ENCODE peak calls at places on chromosomes 13 and 19, in four cellular contexts. I is prostate gland, J is GM23338, A is transverse colon. P is an unnamed sample.

GRCh38 chr19:15445807-15446376 is 3.9 kb downstream of the WIZ start:
- DNase-seq in I (no peak), J (no peak), A (no peak), P (no peak)

GRCh38 chr13:108194435-108194936 is 20.9 kb downstream of the LIG4 start:
- DNase-seq in I (no peak), J (no peak), A (no peak), P (no peak)

GRCh38 chr13:49020940-49021548 is 45.3 kb downstream of the FNDC3A start:
- DNase-seq in I (no peak), J (peak; percentile 69), A (no peak), P (no peak)

GRCh38 chr19:10086904-10087256 is 763 bp downstream of the SHFL start:
- DNase-seq in I (no peak), J (no peak), A (no peak), P (no peak)

GRCh38 chr19:7497292-7497691 is 8.5 kb upstream of the PEX11G start:
- DNase-seq in I (no peak), J (peak; percentile 78), A (no peak), P (no peak)

GRCh38 chr19:4374451-4375163 is 25.7 kb downstream of the SH3GL1 start:
- DNase-seq in I (no peak), J (no peak), A (peak; percentile 70), P (peak; percentile 73)

GRCh38 chr13:107138468-107138867 is 570.5 kb upstream of the ARGLU1 start:
- DNase-seq in I (no peak), J (peak; percentile 25), A (no peak), P (no peak)

GRCh38 chr13:37090912-37091311 is 14.6 kb downstream of the CSNK1A1L start:
- DNase-seq in I (no peak), J (no peak), A (no peak), P (no peak)

GRCh38 chr19:35558400-35559280 is 4.8 kb downstream of the ATP4A start:
- DNase-seq in I (no peak), J (no peak), A (no peak), P (no peak)

GRCh38 chr19:5058456-5059190 is 89.7 kb downstream of the KDM4B start:
- DNase-seq in I (no peak), J (no peak), A (no peak), P (no peak)

GRCh38 chr19:45376045-45376724 is 5.8 kb upstream of the ERCC2 start:
- DNase-seq in I (peak; percentile 63), J (peak; percentile 96), A (no peak), P (no peak)

GRCh38 chr13:46114599-46114998 is 9.8 kb upstream of the CPB2 start:
- DNase-seq in I (no peak), J (no peak), A (no peak), P (no peak)

GRCh38 chr19:34320277-34320676 is 44.7 kb upstream of the GPI start:
- DNase-seq in I (no peak), J (no peak), A (no peak), P (no peak)

GRCh38 chr13:46947425-46948191 is 50.8 kb upstream of the HTR2A start:
- DNase-seq in I (no peak), J (peak; percentile 79), A (no peak), P (no peak)

GRCh38 chr13:96967248-96967745 is 27.0 kb downstream of the OXGR1 start:
- DNase-seq in I (no peak), J (peak; percentile 72), A (no peak), P (no peak)

GRCh38 chr13:52070929-52071523 is 46.5 kb downstream of the UTP14C start:
- DNase-seq in I (no peak), J (no peak), A (no peak), P (no peak)

GRCh38 chr19:7864719-7865074 is 9.5 kb downstream of the PRR36 start:
- DNase-seq in I (no peak), J (no peak), A (no peak), P (no peak)

GRCh38 chr13:59673301-59673700 is 490.4 kb downstream of the DIAPH3 start:
- DNase-seq in I (no peak), J (no peak), A (no peak), P (no peak)

GRCh38 chr13:98223741-98224140 is 46.7 kb upstream of the RNF113B start:
- DNase-seq in I (peak; percentile 48), J (no peak), A (no peak), P (no peak)

GRCh38 chr13:32228330-32229041 is 86.7 kb downstream of the ZAR1L start:
- DNase-seq in I (no peak), J (peak; percentile 36), A (no peak), P (no peak)

GRCh38 chr13:20814224-20814910 is 40.6 kb upstream of the EEF1AKMT1 start:
- DNase-seq in I (peak; percentile 30), J (no peak), A (peak; percentile 60), P (peak; percentile 74)

GRCh38 chr19:19157808-19158207 is 12.3 kb downstream of the MEF2B start:
- DNase-seq in I (no peak), J (no peak), A (no peak), P (no peak)

GRCh38 chr19:19152668-19153384 is 14.5 kb upstream of the TMEM161A start:
- DNase-seq in I (no peak), J (no peak), A (no peak), P (no peak)

GRCh38 chr19:19154768-19155494 is 15.1 kb downstream of the MEF2B start:
- DNase-seq in I (no peak), J (no peak), A (no peak), P (no peak)

GRCh38 chr19:19159534-19159933 is 10.5 kb downstream of the MEF2B start:
- DNase-seq in I (no peak), J (no peak), A (no peak), P (no peak)

DNA sequence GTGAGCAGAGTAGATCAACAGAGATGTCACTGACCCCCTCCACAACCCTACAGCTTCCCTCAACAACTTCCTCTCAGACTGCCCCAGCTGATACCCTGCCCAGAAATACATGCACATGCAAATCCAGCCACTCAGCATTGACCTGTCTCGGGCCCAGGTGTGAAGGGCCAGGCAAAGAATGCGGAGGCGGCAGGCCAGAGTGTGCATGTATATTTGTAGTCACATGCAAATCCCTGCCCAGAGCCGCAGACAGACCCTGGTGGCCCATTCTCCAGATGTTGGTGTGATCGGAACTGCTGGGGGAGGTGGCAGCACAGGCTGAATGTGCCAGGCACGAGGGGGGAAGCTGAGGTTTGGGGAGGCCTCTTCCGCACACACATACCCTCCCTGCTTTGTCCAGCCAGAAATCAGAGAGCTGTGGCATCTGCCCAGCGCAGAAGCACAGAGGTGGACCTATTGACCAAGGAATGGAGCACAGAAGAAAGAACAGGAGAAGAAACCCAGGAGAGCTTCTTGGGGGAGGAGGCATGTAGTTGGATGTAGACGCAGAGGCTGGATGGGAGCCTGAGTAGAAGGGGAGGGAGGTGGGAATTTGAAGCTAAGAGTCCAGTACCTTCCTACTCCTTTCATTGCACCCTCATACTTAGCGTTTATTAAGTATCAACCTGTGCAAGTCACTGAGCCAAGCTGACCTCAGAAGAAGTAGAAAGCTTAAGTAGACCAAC is 14.4 kb downstream of the MEF2B start:
- DNase-seq in I (no peak), J (no peak), A (peak; percentile 69), P (peak; percentile 38)
- TF ChIP-seq POLR2AphosphoS5 in I (no peak), J (no peak), A (no peak), P (no peak)

DNA sequence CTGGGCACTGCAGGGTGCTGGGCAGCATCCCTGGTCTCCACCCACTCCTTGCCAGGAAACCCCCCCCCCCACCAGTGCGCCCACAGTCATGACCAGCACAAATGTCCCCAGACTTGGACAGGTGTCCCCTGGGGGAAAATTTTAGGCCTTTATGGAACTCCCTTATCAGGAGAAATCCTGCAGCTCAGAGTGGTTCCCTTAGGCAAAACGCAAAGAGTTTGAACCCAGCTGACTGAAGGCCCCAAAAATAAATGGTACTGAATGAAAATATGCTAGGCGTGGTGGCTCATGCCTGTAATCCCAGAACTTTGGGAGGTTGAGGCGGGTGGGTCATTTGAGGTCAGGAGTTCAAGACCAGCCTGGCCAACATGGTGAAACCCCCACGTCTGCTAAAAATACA is 51.8 kb downstream of the GADD45B start:
- DNase-seq in I (no peak), J (no peak), A (no peak), P (no peak)
- TF ChIP-seq POLR2AphosphoS5 in I (no peak), J (no peak), A (no peak), P (no peak)

DNA sequence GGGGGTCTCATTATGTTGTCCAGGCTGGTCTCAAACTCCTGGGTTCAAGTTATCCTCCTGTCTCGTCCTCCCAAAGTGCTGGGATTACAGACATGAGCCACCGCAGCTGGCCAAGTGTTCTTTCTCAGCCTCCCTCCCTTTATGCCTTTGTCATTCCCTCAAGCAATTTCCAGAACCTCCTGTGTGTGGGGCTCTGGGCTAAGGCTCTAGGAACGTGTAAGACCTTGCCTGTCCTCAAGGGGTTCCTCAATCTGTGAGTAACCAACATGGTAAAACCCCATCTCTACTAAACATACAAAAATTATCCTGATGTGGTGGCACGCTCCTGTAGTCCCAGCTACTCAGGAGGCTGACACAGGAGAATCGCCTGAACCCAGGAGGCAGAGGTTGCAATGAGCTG is 15.5 kb upstream of the SPACA4 start:
- DNase-seq in I (no peak), J (peak; percentile 73), A (no peak), P (no peak)
- TF ChIP-seq POLR2AphosphoS5 in I (no peak), J (no peak), A (no peak), P (no peak)

DNA sequence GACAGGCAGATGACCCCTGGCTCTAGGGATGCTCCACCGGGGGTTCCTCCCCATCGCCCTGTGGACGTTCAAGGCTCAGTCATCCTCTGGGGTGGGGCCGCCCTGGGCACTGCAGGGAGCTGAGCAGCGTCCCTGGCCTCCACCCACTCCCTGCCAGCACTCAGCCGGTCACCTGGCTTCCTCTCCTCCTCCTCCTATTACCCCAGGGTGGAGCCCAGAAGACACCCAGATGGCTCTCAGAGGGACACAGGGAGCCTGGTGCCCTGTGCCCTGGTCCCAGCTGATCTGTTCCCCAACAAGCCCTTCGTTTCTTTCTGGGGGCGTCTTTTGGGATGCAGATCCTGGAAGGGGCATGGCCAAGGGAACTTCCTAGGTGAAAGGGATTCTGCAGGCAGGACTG is 3.7 kb upstream of the MKNK2 start:
- DNase-seq in I (no peak), J (no peak), A (peak; percentile 81), P (no peak)
- TF ChIP-seq POLR2AphosphoS5 in I (no peak), J (no peak), A (peak; percentile 51), P (no peak)